ENCODE peak calls at places on chromosomes 5 and 9, in four cellular contexts. X, G, H and M are unnamed samples.

GRCh38 chr5:81756016-81756415 is 5.1 kb upstream of the SSBP2 start:
- DNase-seq in X (no peak), G (no peak), H (no peak), M (no peak)

GRCh38 chr9:116587919-116588318 is 99.2 kb upstream of the TRIM32 start:
- DNase-seq in X (no peak), G (no peak), H (no peak), M (no peak)

GRCh38 chr5:170252109-170252508 is 19.3 kb downstream of the C5orf58 start:
- DNase-seq in X (no peak), G (no peak), H (no peak), M (no peak)

GRCh38 chr5:166834246-166834645 is 1457.2 kb upstream of the WWC1 start:
- DNase-seq in X (peak; percentile 9), G (no peak), H (no peak), M (no peak)

GRCh38 chr5:14809369-14810144 is 62.0 kb downstream of the ANKH start:
- DNase-seq in X (peak; percentile 95), G (peak; percentile 28), H (no peak), M (peak; percentile 80)

GRCh38 chr5:78235289-78235688 is 59.2 kb downstream of the AP3B1 start:
- DNase-seq in X (peak; percentile 45), G (no peak), H (no peak), M (no peak)

GRCh38 chr5:9168791-9169611 is 376.9 kb downstream of the SEMA5A start:
- DNase-seq in X (peak; percentile 52), G (no peak), H (no peak), M (no peak)

GRCh38 chr5:145697251-145698016 is 137.7 kb downstream of the PRELID2 start:
- DNase-seq in X (peak; percentile 71), G (no peak), H (no peak), M (no peak)

GRCh38 chr5:140595538-140595937 is 30.9 kb downstream of the SLC35A4 start:
- DNase-seq in X (no peak), G (no peak), H (no peak), M (no peak)

GRCh38 chr5:9440517-9440916 is 105.4 kb downstream of the SEMA5A start:
- DNase-seq in X (peak; percentile 57), G (no peak), H (no peak), M (peak; percentile 71)

GRCh38 chr5:67243349-67243748 is 46.8 kb upstream of the CD180 start:
- DNase-seq in X (no peak), G (no peak), H (no peak), M (no peak)

GRCh38 chr9:134594376-134594941 is 47.1 kb upstream of the COL5A1 start:
- DNase-seq in X (no peak), G (no peak), H (no peak), M (no peak)

GRCh38 chr9:119559056-119559455 is 189.8 kb upstream of the BRINP1 start:
- DNase-seq in X (no peak), G (no peak), H (no peak), M (no peak)

GRCh38 chr5:148391422-148391821 is 7.7 kb downstream of the FBXO38 start:
- DNase-seq in X (no peak), G (no peak), H (no peak), M (no peak)

GRCh38 chr9:36764364-36765076 is 191.8 kb downstream of the MELK start:
- DNase-seq in X (no peak), G (no peak), H (no peak), M (no peak)

GRCh38 chr5:61575103-61575502 is 243.0 kb downstream of the ZSWIM6 start:
- DNase-seq in X (peak; percentile 78), G (no peak), H (no peak), M (peak; percentile 48)

GRCh38 chr9:36194326-36195000 is 3.7 kb downstream of the CLTA start:
- DNase-seq in X (no peak), G (no peak), H (no peak), M (no peak)

GRCh38 chr9:94135222-94135621 is 51.0 kb downstream of the PTPDC1 start:
- DNase-seq in X (peak; percentile 99), G (no peak), H (peak; percentile 47), M (peak; percentile 54)

DNA sequence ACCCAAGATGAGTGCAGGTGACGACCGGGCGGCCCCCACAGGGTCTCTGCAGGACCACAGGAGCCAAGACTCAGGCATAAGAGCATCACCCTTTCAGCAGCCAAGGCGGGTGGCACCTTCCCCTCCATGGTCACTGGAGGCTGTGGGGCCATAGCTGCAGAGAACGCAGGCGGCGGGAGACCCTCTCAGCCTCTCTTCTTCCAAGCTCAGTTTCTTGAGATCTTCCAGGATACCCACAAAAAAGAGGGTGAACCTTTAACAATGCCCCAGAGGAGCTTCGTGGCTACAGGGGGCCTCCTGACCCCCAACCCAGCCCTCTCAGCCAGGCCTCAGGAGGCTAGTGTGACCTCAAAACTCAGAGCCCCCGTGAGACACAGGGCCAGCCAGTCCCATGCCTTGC is 5.8 kb upstream of the TBC1D9B start:
- DNase-seq in X (no peak), G (no peak), H (no peak), M (no peak)
- H3K4me3 ChIP-seq in X (no peak overlapping the region), G (no peak overlapping the region), H (no peak overlapping the region), M (no peak overlapping the region)

GRCh38 chr5:73183491-73183891 is 10.5 kb downstream of the TMEM174 start:
- DNase-seq in X (no peak), G (no peak), H (no peak), M (no peak)

GRCh38 chr5:73183000-73183399 is 10.0 kb downstream of the TMEM174 start:
- DNase-seq in X (no peak), G (no peak), H (no peak), M (no peak)

GRCh38 chr5:73179730-73180129 is 6.7 kb downstream of the TMEM174 start:
- DNase-seq in X (no peak), G (no peak), H (no peak), M (no peak)

GRCh38 chr5:73180561-73180960 is 7.6 kb downstream of the TMEM174 start:
- DNase-seq in X (no peak), G (no peak), H (no peak), M (no peak)

DNA sequence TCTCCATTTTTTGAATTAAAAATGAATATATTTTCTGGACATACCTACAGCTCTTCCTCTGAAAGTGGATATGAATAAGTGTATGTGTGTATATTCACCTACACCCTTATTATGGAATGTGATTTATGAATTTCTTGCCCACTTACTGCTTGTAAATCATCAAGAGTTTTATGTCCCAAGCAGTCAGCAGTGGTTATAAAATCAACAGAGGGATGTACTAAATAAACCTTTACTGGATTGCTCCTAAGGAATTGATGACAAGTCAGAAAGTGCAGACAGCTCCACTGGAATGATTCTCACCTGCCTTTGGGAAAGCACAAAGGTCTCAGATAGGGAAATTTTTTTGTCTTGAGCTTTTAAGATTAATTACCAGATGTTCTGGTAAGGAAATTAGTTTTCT is 9.3 kb downstream of the TMEM174 start:
- DNase-seq in X (no peak), G (no peak), H (no peak), M (no peak)
- H3K4me3 ChIP-seq in X (no peak overlapping the region), G (no peak overlapping the region), H (no peak overlapping the region), M (no peak overlapping the region)

DNA sequence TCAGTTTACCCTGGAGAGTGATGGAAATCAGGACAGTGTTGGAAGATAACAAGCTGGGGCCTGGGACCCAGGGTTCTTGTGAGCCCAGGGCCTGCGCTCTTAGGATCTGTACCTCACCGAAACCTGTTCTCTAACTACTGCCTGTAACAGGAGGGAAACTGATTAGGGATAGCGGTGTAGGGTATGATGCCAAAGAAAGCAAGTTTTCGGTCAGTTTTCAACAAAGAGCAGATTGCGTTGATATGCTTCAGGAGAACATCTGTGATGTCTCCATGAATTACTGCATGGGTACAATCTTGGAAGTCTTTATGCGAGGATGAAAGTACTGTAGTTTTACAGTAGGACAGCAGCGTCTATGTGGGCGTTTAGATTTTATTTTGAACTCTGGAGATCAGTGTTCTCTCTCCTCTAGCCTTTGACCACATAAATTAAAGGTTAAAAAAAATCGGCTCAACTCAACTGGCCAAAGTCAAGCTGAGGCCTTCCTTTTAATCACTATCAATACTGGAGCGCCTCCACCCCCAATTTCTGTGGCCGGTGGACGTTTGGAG is 3.1 kb downstream of the NFIL3 start:
- DNase-seq in X (peak; percentile 51), G (no peak), H (no peak), M (no peak)
- H3K4me3 ChIP-seq in X (peak overlapping the region; percentile 80), G (peak overlapping the region; percentile 78), H (peak overlapping the region; percentile 72), M (peak overlapping the region; percentile 65)

DNA sequence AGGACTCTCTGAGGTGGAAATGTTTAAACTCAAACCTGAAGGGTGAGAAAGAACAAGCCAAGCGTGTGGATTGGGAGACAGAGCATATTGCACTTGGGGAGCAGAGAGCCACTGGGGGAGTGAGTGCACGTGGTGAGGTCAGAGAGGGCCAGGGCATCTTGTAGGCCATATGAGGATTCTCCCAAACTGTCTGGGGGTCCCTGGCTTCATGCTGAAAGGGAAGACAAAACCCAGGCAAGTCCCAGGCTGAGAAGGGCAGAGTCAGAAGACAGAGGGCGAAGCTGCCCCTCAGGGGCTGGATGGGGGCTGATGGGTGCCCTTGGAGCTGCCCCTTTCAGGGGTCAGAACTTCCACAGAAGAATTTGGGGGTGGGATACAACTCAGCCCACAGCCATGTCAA is 215.3 kb upstream of the S1PR3 start:
- DNase-seq in X (no peak), G (no peak), H (no peak), M (no peak)
- H3K4me3 ChIP-seq in X (no peak overlapping the region), G (no peak overlapping the region), H (no peak overlapping the region), M (no peak overlapping the region)

GRCh38 chr5:95759634-95760033 is 28.5 kb downstream of the RHOBTB3 start:
- DNase-seq in X (peak; percentile 41), G (no peak), H (no peak), M (peak; percentile 36)

GRCh38 chr5:95759005-95759404 is 27.9 kb downstream of the RHOBTB3 start:
- DNase-seq in X (no peak), G (no peak), H (no peak), M (no peak)

GRCh38 chr5:95761771-95762680 is 30.9 kb downstream of the RHOBTB3 start:
- DNase-seq in X (peak; percentile 25), G (no peak), H (no peak), M (peak; percentile 67)

GRCh38 chr5:95762681-95763041 is 31.5 kb downstream of the RHOBTB3 start:
- DNase-seq in X (peak; percentile 17), G (no peak), H (no peak), M (no peak)

DNA sequence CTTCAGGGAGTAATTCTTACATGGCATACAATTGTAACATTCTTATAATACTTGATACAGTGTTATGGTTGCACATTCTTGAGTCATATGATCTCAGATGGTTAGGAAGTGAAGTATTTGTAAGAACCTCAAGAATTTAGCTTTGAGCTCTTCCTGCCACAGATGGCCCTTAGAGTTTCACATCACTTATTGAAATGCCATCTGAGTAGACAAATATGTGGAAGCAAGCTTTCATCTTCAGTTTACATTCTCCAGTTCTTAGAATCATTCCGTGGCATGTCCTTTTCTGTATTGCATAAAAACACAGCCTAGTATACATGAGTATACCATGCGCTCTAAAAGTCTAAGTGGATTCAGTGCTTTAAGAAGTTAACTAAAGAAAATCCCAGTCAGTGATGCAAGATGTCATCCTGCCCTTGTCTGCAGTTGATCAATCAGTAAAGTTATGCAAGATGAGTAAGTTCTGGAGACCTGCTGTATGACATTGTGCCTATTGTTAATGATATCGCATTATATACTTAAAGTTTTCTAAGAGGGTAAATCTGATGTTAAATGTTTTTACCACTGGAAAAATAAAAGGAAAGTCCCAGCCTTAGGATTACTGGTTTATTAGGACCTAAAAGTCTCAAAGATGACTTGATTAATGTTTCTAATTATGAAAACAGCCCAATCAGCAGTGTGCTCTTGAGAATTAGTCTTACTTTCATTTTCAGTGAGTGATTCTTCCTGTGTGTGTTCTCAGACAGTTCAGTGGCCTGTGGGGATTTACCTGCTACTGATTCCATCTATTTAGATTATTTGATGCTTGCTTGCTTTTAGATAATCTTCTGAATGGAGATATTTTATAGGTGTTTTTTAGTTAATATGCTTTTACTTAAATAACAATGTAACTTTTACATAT is 29.4 kb downstream of the RHOBTB3 start:
- DNase-seq in X (peak; percentile 92), G (no peak), H (no peak), M (peak; percentile 94)
- H3K4me3 ChIP-seq in X (peak overlapping the region; percentile 8), G (no peak overlapping the region), H (no peak overlapping the region), M (no peak overlapping the region)

GRCh38 chr5:154071799-154072781 is 33.3 kb downstream of the MFAP3 start:
- DNase-seq in X (peak; percentile 68), G (peak; percentile 77), H (peak; percentile 81), M (no peak)
- H3K4me3 ChIP-seq in X (no peak overlapping the region), G (no peak overlapping the region), H (no peak overlapping the region), M (no peak overlapping the region)